ENCODE peak calls at places on chromosomes 5 and 9, in ten cellular contexts. One of them, this sample, is unnamed.

GRCh38 chr9:18274693-18275092 is 199.3 kb upstream of the ADAMTSL1 start:
- DNase-seq in esophagus squamous epithelium: no peak
- DNase-seq in thyroid gland: no peak
- DNase-seq in ovary: no peak
- DNase-seq in A549: no peak
- DNase-seq in H1: no peak
- DNase-seq in sigmoid colon: no peak
- DNase-seq in body of pancreas: no peak
- DNase-seq in heart left ventricle: no peak
- DNase-seq in IMR-90: no peak
- DNase-seq in this sample: no peak

GRCh38 chr5:67581203-67581602 is 384.6 kb upstream of the CD180 start:
- DNase-seq in thyroid gland: no peak
- DNase-seq in IMR-90: no peak
- DNase-seq in body of pancreas: no peak
- DNase-seq in esophagus squamous epithelium: no peak
- DNase-seq in A549: no peak
- DNase-seq in heart left ventricle: no peak
- DNase-seq in ovary: no peak
- DNase-seq in H1: no peak
- DNase-seq in sigmoid colon: no peak
- DNase-seq in this sample: no peak

GRCh38 chr5:15501057-15501791 is 1.2 kb downstream of the FBXL7 start:
- DNase-seq in A549: peak; percentile 41
- DNase-seq in sigmoid colon: peak; percentile 77
- DNase-seq in esophagus squamous epithelium: no peak
- DNase-seq in body of pancreas: no peak
- DNase-seq in ovary: peak; percentile 65
- DNase-seq in IMR-90: peak; percentile 76
- DNase-seq in thyroid gland: no peak
- DNase-seq in heart left ventricle: peak; percentile 64
- DNase-seq in H1: no peak
- DNase-seq in this sample: peak; percentile 74

GRCh38 chr5:115573133-115573532 is 28.6 kb upstream of the FEM1C start:
- DNase-seq in heart left ventricle: no peak
- DNase-seq in A549: no peak
- DNase-seq in H1: no peak
- DNase-seq in esophagus squamous epithelium: no peak
- DNase-seq in ovary: no peak
- DNase-seq in thyroid gland: no peak
- DNase-seq in IMR-90: peak; percentile 67
- DNase-seq in body of pancreas: no peak
- DNase-seq in sigmoid colon: no peak
- DNase-seq in this sample: no peak

GRCh38 chr9:20200900-20201495 is 412.2 kb upstream of the SLC24A2 start:
- DNase-seq in heart left ventricle: no peak
- DNase-seq in body of pancreas: peak; percentile 69
- DNase-seq in sigmoid colon: no peak
- DNase-seq in esophagus squamous epithelium: no peak
- DNase-seq in ovary: no peak
- DNase-seq in IMR-90: no peak
- DNase-seq in thyroid gland: no peak
- DNase-seq in A549: no peak
- DNase-seq in H1: no peak
- DNase-seq in this sample: no peak

GRCh38 chr9:88950341-88951141 is 40.7 kb upstream of the S1PR3 start:
- DNase-seq in thyroid gland: no peak
- DNase-seq in A549: peak; percentile 67
- DNase-seq in sigmoid colon: no peak
- DNase-seq in heart left ventricle: no peak
- DNase-seq in ovary: no peak
- DNase-seq in H1: no peak
- DNase-seq in body of pancreas: no peak
- DNase-seq in IMR-90: peak; percentile 84
- DNase-seq in esophagus squamous epithelium: no peak
- DNase-seq in this sample: no peak

GRCh38 chr5:160045004-160045403 is 36.1 kb downstream of the TTC1 start:
- DNase-seq in esophagus squamous epithelium: no peak
- DNase-seq in body of pancreas: no peak
- DNase-seq in IMR-90: no peak
- DNase-seq in heart left ventricle: no peak
- DNase-seq in H1: no peak
- DNase-seq in A549: no peak
- DNase-seq in thyroid gland: no peak
- DNase-seq in sigmoid colon: no peak
- DNase-seq in ovary: no peak
- DNase-seq in this sample: no peak

GRCh38 chr5:137825165-137825564 is 42.5 kb upstream of the MYOT start:
- DNase-seq in A549: peak; percentile 77
- DNase-seq in ovary: no peak
- DNase-seq in body of pancreas: no peak
- DNase-seq in thyroid gland: no peak
- DNase-seq in heart left ventricle: no peak
- DNase-seq in IMR-90: no peak
- DNase-seq in sigmoid colon: no peak
- DNase-seq in H1: no peak
- DNase-seq in esophagus squamous epithelium: no peak
- DNase-seq in this sample: no peak

GRCh38 chr5:132483101-132483500 is 7.5 kb downstream of the IRF1 start:
- DNase-seq in ovary: peak; percentile 17
- DNase-seq in esophagus squamous epithelium: no peak
- DNase-seq in body of pancreas: no peak
- DNase-seq in H1: no peak
- DNase-seq in heart left ventricle: no peak
- DNase-seq in A549: no peak
- DNase-seq in thyroid gland: no peak
- DNase-seq in sigmoid colon: peak; percentile 35
- DNase-seq in IMR-90: no peak
- DNase-seq in this sample: peak; percentile 4

GRCh38 chr5:132479812-132480441 is 10.6 kb downstream of the IRF1 start:
- DNase-seq in thyroid gland: no peak
- DNase-seq in sigmoid colon: peak; percentile 19
- DNase-seq in body of pancreas: no peak
- DNase-seq in heart left ventricle: no peak
- DNase-seq in IMR-90: no peak
- DNase-seq in esophagus squamous epithelium: no peak
- DNase-seq in A549: no peak
- DNase-seq in ovary: no peak
- DNase-seq in H1: no peak
- DNase-seq in this sample: no peak

GRCh38 chr5:132480546-132481242 is 9.9 kb downstream of the IRF1 start:
- DNase-seq in heart left ventricle: no peak
- DNase-seq in IMR-90: no peak
- DNase-seq in H1: no peak
- DNase-seq in body of pancreas: no peak
- DNase-seq in esophagus squamous epithelium: no peak
- DNase-seq in ovary: peak; percentile 17
- DNase-seq in A549: no peak
- DNase-seq in thyroid gland: no peak
- DNase-seq in sigmoid colon: peak; percentile 42
- DNase-seq in this sample: no peak

GRCh38 chr5:132479073-132479811 is 11.3 kb downstream of the IRF1 start:
- DNase-seq in heart left ventricle: no peak
- DNase-seq in IMR-90: no peak
- DNase-seq in thyroid gland: no peak
- DNase-seq in body of pancreas: no peak
- DNase-seq in H1: no peak
- DNase-seq in sigmoid colon: peak; percentile 26
- DNase-seq in A549: no peak
- DNase-seq in esophagus squamous epithelium: no peak
- DNase-seq in ovary: no peak
- DNase-seq in this sample: no peak

DNA sequence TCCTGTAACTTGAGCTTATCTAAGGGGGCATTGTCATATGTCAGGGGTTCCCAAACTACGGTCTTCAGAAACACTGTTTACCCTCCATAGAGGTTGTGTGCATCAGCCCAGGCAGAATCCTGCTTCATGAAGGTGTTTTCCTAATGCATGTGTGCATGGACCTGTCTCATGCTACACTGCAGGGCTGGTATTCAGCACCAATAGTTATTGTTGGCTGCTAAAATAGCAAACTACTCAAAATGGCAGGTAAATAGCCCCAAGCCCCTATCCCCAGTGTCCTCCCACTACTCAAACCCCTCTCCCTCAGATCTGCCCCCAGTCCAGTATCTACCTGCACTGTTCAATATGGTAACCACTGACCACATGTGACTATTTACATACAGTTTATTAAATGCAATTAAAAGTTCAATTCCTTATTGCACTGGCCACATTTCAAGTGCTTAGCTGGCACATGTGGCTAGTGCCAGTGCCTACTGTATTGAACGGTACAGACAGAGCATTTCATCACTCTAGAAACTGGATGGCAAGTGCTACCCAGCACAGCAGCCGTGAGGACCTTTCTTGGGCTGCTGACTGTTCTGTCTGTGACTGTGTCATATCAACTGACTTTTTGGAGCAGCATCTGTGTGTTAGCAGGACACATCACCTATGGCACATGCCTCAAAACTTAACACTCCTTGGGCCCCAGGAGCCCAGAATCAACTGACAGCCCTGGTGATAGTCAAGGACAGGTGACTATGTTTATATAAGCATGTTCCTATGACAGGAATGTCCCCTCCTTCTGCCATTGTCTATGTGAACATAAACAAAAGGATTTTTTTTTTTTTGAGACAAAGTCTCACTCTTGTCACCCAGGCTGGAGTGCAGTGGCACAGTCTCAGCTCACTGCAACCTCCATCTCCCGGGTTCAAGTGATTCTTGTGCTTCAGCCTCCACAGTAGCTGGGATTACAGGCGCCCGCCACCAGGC is 9.0 kb downstream of the IRF1 start:
- DNase-seq in IMR-90: no peak
- DNase-seq in body of pancreas: no peak
- DNase-seq in esophagus squamous epithelium: no peak
- DNase-seq in A549: no peak
- DNase-seq in thyroid gland: peak; percentile 2
- DNase-seq in sigmoid colon: peak; percentile 32
- DNase-seq in heart left ventricle: no peak
- DNase-seq in ovary: peak; percentile 12
- DNase-seq in H1: no peak
- DNase-seq in this sample: no peak
- TF ChIP-seq POLR2A in IMR-90: peak; percentile 21
- TF ChIP-seq POLR2A in body of pancreas: no peak
- TF ChIP-seq POLR2A in esophagus squamous epithelium: no peak
- TF ChIP-seq POLR2A in A549: no peak
- TF ChIP-seq POLR2A in thyroid gland: no peak
- TF ChIP-seq POLR2A in sigmoid colon: no peak
- TF ChIP-seq POLR2A in heart left ventricle: no peak
- TF ChIP-seq POLR2A in ovary: no peak
- TF ChIP-seq POLR2A in H1: no peak
- TF ChIP-seq POLR2A in this sample: no peak

DNA sequence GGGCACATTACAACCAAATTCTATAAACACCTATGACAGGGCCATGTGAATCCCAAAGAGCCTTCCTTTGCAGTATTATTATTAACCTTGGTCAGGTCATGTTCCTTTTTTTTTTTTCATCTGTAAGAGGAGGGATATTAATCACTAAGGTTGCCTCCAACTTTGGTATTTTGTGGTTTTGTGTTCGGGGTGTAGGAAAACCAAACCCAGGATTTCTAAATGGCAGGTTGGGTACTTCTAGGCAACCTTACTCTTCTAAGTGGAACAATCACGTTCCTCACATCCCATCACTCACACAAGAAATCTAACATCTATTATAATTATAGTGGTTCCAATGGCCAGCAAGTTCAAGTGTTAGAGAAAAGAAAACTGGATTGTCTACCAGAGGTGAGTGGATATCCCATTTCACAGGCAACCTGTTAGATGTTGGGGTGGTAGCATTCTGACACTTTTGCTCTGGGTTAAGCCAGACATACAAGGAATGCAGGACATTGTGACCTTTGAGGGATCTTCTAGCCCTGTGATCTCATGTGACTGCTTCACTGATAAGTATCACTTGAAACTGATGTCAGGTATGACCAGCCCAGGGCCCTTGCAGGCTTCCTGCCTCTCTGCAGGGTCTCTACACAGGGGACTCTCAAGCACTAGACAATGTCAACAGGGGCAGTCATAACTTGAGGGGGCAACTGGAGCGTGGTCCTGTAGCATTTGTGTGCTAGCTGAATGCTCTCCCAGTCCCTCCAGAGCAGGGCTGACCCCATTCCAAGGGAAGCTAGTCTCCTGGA is 126.2 kb upstream of the VLDLR start:
- DNase-seq in body of pancreas: no peak
- DNase-seq in heart left ventricle: no peak
- DNase-seq in sigmoid colon: no peak
- DNase-seq in thyroid gland: peak; percentile 91
- DNase-seq in H1: no peak
- DNase-seq in esophagus squamous epithelium: no peak
- DNase-seq in ovary: no peak
- DNase-seq in IMR-90: no peak
- DNase-seq in A549: no peak
- DNase-seq in this sample: no peak
- H3K27ac ChIP-seq in body of pancreas: no peak overlapping the region
- H3K27ac ChIP-seq in heart left ventricle: no peak overlapping the region
- H3K27ac ChIP-seq in sigmoid colon: no peak overlapping the region
- H3K27ac ChIP-seq in thyroid gland: peak overlapping the region; percentile 78
- H3K27ac ChIP-seq in H1: no peak overlapping the region
- H3K27ac ChIP-seq in esophagus squamous epithelium: no peak overlapping the region
- H3K27ac ChIP-seq in ovary: peak overlapping the region; percentile 82
- H3K27ac ChIP-seq in IMR-90: peak overlapping the region; percentile 76
- H3K27ac ChIP-seq in A549: no peak overlapping the region
- H3K27ac ChIP-seq in this sample: no peak overlapping the region

DNA sequence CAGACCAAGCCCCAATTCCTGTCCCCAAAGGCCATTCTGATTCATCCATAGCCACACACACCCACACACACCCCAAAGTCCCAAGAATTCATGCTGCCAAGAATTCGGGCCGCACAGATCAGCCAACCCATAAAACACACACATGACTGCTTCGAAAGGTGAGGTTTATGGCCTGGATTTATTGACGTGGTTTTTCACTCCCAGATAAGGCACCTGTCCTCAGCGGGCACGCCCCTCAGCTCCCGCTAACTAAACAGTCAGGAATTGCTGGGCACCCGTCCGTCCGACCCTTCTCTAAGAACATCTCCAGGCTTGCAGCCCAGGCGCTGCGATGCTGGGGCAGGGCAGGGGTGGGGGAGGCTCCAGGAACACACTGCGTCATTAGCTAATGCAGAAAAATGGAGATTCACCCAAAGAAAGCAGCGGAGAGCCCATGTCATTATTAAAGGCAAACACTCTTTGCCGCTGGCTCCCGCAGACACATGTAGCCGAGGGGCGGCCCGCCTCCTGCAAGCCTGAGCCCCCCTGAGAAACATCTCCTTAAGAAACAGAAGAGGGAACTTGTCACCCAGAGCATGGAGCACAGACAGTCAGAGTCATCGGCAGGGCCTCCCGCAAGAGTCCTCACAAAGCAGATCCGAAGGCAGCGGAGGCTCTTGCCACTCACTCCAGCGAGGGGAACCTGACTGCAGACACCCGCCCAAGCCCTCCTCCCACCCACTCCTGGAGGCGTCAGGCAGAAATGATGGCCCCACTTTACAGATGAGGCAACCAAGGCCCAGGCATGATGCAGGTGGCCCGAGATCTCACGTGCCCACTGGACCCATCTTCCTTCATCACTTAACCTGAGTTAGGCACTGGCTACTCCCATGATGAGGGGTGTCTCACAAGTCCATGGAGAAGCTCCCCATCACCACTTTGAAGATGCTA is 19.8 kb downstream of the VAV2 start:
- DNase-seq in esophagus squamous epithelium: no peak
- DNase-seq in thyroid gland: no peak
- DNase-seq in A549: no peak
- DNase-seq in ovary: no peak
- DNase-seq in heart left ventricle: peak; percentile 5
- DNase-seq in IMR-90: no peak
- DNase-seq in body of pancreas: no peak
- DNase-seq in sigmoid colon: no peak
- DNase-seq in H1: no peak
- DNase-seq in this sample: no peak
- H3K4me1 ChIP-seq in esophagus squamous epithelium: no peaks in the 10 kb centered on the region
- H3K4me1 ChIP-seq in thyroid gland: peaks cover 24% of the 10 kb centered on the region
- H3K4me1 ChIP-seq in A549: peaks cover 15% of the 10 kb centered on the region
- H3K4me1 ChIP-seq in ovary: no peaks in the 10 kb centered on the region
- H3K4me1 ChIP-seq in heart left ventricle: no peaks in the 10 kb centered on the region
- H3K4me1 ChIP-seq in IMR-90: peaks cover 3% of the 10 kb centered on the region
- H3K4me1 ChIP-seq in body of pancreas: peaks cover 64% of the 10 kb centered on the region
- H3K4me1 ChIP-seq in sigmoid colon: no peaks in the 10 kb centered on the region
- H3K4me1 ChIP-seq in H1: peaks cover 16% of the 10 kb centered on the region
- H3K4me1 ChIP-seq in this sample: peaks cover 29% of the 10 kb centered on the region

DNA sequence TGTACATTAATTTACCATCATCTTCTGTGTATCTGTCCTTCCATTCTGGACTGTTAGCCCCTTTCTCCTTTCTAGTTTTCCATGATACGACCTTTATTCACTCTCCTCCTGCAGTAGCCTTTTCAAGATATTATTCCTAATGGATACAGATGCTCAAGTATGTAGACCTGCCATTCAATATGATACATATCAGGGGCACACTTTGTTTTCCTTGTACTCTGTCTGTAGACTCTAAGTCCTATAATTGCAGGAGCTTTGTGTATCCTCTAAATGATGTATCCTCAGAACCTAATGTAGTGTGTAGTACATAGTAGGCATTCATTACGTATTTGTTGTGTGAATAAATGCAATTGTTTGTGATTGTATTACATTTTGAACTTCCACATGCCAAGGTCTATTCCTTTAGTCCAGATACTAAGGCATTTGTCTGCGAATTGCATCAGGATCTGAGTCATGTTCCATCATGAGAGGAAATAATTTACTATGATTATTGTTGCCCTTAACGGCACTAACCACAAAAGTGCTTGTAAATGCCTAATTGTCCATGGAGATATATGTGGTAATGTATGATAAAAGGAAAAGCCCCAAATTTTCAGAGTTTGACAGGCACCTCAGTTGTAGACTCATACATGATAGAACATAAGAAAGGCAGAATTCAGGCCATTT is 57.1 kb upstream of the IZUMO3 start:
- DNase-seq in H1: no peak
- DNase-seq in sigmoid colon: no peak
- DNase-seq in body of pancreas: no peak
- DNase-seq in thyroid gland: no peak
- DNase-seq in IMR-90: no peak
- DNase-seq in ovary: no peak
- DNase-seq in esophagus squamous epithelium: no peak
- DNase-seq in A549: no peak
- DNase-seq in heart left ventricle: no peak
- DNase-seq in this sample: no peak
- TF ChIP-seq POLR2A in H1: no peak
- TF ChIP-seq POLR2A in sigmoid colon: no peak
- TF ChIP-seq POLR2A in body of pancreas: no peak
- TF ChIP-seq POLR2A in thyroid gland: no peak
- TF ChIP-seq POLR2A in IMR-90: no peak
- TF ChIP-seq POLR2A in ovary: no peak
- TF ChIP-seq POLR2A in esophagus squamous epithelium: no peak
- TF ChIP-seq POLR2A in A549: no peak
- TF ChIP-seq POLR2A in heart left ventricle: no peak
- TF ChIP-seq POLR2A in this sample: no peak

This sample was measured in adrenal gland.